ENCODE peak calls at places on chromosomes 2 and 18, in six cellular contexts. Q, E, F, Z, S and N are unnamed samples.

GRCh38 chr2:105417789-105418475 is 19.1 kb upstream of the FHL2 start:
- DNase-seq in Q (no peak), S (no peak), F (no peak), E (no peak), Z (no peak), N (peak)

GRCh38 chr18:34909637-34910364 is 131.4 kb upstream of the MAPRE2 start:
- DNase-seq in F (no peak), E (no peak), S (no peak), Q (no peak), Z (no peak), N (peak)

GRCh38 chr2:66003931-66004330 is 431.0 kb upstream of the MEIS1 start:
- DNase-seq in Q (no peak), Z (no peak), S (no peak), F (no peak), E (no peak), N (no peak)

GRCh38 chr2:176612736-176613135 is 343.5 kb downstream of the MTX2 start:
- DNase-seq in F (no peak), Z (no peak), E (no peak), S (no peak), Q (no peak), N (peak)

GRCh38 chr2:15941970-15942710 is 1.8 kb downstream of the MYCN start:
- DNase-seq in S (no peak), E (no peak), F (peak), Z (no peak), Q (no peak), N (no peak)

GRCh38 chr2:1546023-1546591 is 132.8 kb downstream of the TPO start:
- DNase-seq in Z (peak), E (no peak), Q (no peak), F (peak), S (peak), N (peak)

GRCh38 chr2:235940330-235940729 is 227.9 kb downstream of the GBX2 start:
- DNase-seq in F (no peak), Z (no peak), E (no peak), Q (no peak), S (no peak), N (peak)

GRCh38 chr2:100321181-100321880 is 970 bp downstream of the LONRF2 start:
- DNase-seq in Q (no peak), E (no peak), F (peak), Z (no peak), S (no peak), N (peak)

GRCh38 chr2:190467575-190468083 is 59.5 kb downstream of the MFSD6 start:
- DNase-seq in F (no peak), Z (peak), S (peak), Q (no peak), E (no peak), N (no peak)

GRCh38 chr18:55541571-55541970 is 46.4 kb downstream of the TCF4 start:
- DNase-seq in Z (no peak), E (no peak), S (no peak), F (no peak), Q (no peak), N (peak)

GRCh38 chr2:126700073-126700581 is 44.2 kb downstream of the GYPC start:
- DNase-seq in F (no peak), S (no peak), Z (no peak), Q (no peak), E (no peak), N (peak)